ENCODE peak calls at places on chromosomes 13 and 19, in ten cellular contexts. One of them, this sample, is unnamed.

GRCh38 chr19:21505459-21506393 is at the start of gene ZNF429:
- DNase-seq in AG04450: peak; percentile 74
- DNase-seq in WTC11: peak; percentile 89
- DNase-seq in hippocampal formation: peak; percentile 93
- DNase-seq in ELR: peak; percentile 95
- DNase-seq in progenitor cell of endocrine pancreas: peak; percentile 83
- DNase-seq in foreskin fibroblast: peak; percentile 95
- DNase-seq in Daoy: peak; percentile 81
- DNase-seq in amniotic epithelial cell: peak; percentile 93
- DNase-seq in NCI-H1694: peak; percentile 86
- DNase-seq in this sample: peak; percentile 91

GRCh38 chr19:14218615-14219330 is 12.8 kb upstream of the ADGRL1 start:
- DNase-seq in AG04450: no peak
- DNase-seq in WTC11: no peak
- DNase-seq in hippocampal formation: no peak
- DNase-seq in ELR: no peak
- DNase-seq in progenitor cell of endocrine pancreas: no peak
- DNase-seq in foreskin fibroblast: peak; percentile 47
- DNase-seq in Daoy: no peak
- DNase-seq in amniotic epithelial cell: peak; percentile 40
- DNase-seq in NCI-H1694: no peak
- DNase-seq in this sample: no peak

GRCh38 chr13:45441633-45442032 is 23.1 kb upstream of the COG3 start:
- DNase-seq in AG04450: no peak
- DNase-seq in WTC11: no peak
- DNase-seq in hippocampal formation: no peak
- DNase-seq in ELR: peak; percentile 64
- DNase-seq in progenitor cell of endocrine pancreas: no peak
- DNase-seq in foreskin fibroblast: peak; percentile 60
- DNase-seq in Daoy: peak; percentile 13
- DNase-seq in amniotic epithelial cell: peak; percentile 16
- DNase-seq in NCI-H1694: no peak
- DNase-seq in this sample: no peak

GRCh38 chr13:30119476-30119875 is 187.9 kb downstream of the KATNAL1 start:
- DNase-seq in AG04450: no peak
- DNase-seq in WTC11: no peak
- DNase-seq in hippocampal formation: no peak
- DNase-seq in ELR: peak; percentile 83
- DNase-seq in progenitor cell of endocrine pancreas: no peak
- DNase-seq in foreskin fibroblast: peak; percentile 92
- DNase-seq in Daoy: peak; percentile 72
- DNase-seq in amniotic epithelial cell: peak; percentile 54
- DNase-seq in NCI-H1694: no peak
- DNase-seq in this sample: no peak

GRCh38 chr19:42052241-42052863 is 17.7 kb downstream of the GRIK5 start:
- DNase-seq in AG04450: no peak
- DNase-seq in WTC11: no peak
- DNase-seq in hippocampal formation: no peak
- DNase-seq in ELR: no peak
- DNase-seq in progenitor cell of endocrine pancreas: no peak
- DNase-seq in foreskin fibroblast: peak; percentile 20
- DNase-seq in Daoy: no peak
- DNase-seq in amniotic epithelial cell: no peak
- DNase-seq in NCI-H1694: peak; percentile 61
- DNase-seq in this sample: no peak

GRCh38 chr13:113112893-113113845 is 7.6 kb downstream of the F7 start:
- DNase-seq in AG04450: no peak
- DNase-seq in WTC11: no peak
- DNase-seq in hippocampal formation: no peak
- DNase-seq in ELR: no peak
- DNase-seq in progenitor cell of endocrine pancreas: peak; percentile 2
- DNase-seq in foreskin fibroblast: no peak
- DNase-seq in Daoy: no peak
- DNase-seq in amniotic epithelial cell: no peak
- DNase-seq in NCI-H1694: no peak
- DNase-seq in this sample: peak; percentile 53

GRCh38 chr13:27396252-27396846 is 28.1 kb upstream of the GTF3A start:
- DNase-seq in AG04450: no peak
- DNase-seq in WTC11: no peak
- DNase-seq in hippocampal formation: no peak
- DNase-seq in ELR: no peak
- DNase-seq in progenitor cell of endocrine pancreas: no peak
- DNase-seq in foreskin fibroblast: no peak
- DNase-seq in Daoy: no peak
- DNase-seq in amniotic epithelial cell: no peak
- DNase-seq in NCI-H1694: no peak
- DNase-seq in this sample: no peak

GRCh38 chr19:954672-955494 is 29.0 kb downstream of the ARID3A start:
- DNase-seq in AG04450: no peak
- DNase-seq in WTC11: no peak
- DNase-seq in hippocampal formation: no peak
- DNase-seq in ELR: no peak
- DNase-seq in progenitor cell of endocrine pancreas: no peak
- DNase-seq in foreskin fibroblast: no peak
- DNase-seq in Daoy: no peak
- DNase-seq in amniotic epithelial cell: peak; percentile 42
- DNase-seq in NCI-H1694: no peak
- DNase-seq in this sample: no peak

GRCh38 chr13:23752111-23753001 is 136.8 kb downstream of the MIPEP start:
- DNase-seq in AG04450: peak; percentile 45
- DNase-seq in WTC11: no peak
- DNase-seq in hippocampal formation: no peak
- DNase-seq in ELR: peak; percentile 61
- DNase-seq in progenitor cell of endocrine pancreas: no peak
- DNase-seq in foreskin fibroblast: peak; percentile 16
- DNase-seq in Daoy: no peak
- DNase-seq in amniotic epithelial cell: no peak
- DNase-seq in NCI-H1694: no peak
- DNase-seq in this sample: no peak

GRCh38 chr19:7902796-7903243 is 857 bp upstream of the MAP2K7 start:
- DNase-seq in AG04450: no peak
- DNase-seq in WTC11: no peak
- DNase-seq in hippocampal formation: no peak
- DNase-seq in ELR: no peak
- DNase-seq in progenitor cell of endocrine pancreas: no peak
- DNase-seq in foreskin fibroblast: peak; percentile 39
- DNase-seq in Daoy: no peak
- DNase-seq in amniotic epithelial cell: no peak
- DNase-seq in NCI-H1694: no peak
- DNase-seq in this sample: no peak

GRCh38 chr13:44540761-44541434 is 35.2 kb downstream of the TSC22D1 start:
- DNase-seq in AG04450: no peak
- DNase-seq in WTC11: no peak
- DNase-seq in hippocampal formation: no peak
- DNase-seq in ELR: no peak
- DNase-seq in progenitor cell of endocrine pancreas: no peak
- DNase-seq in foreskin fibroblast: no peak
- DNase-seq in Daoy: no peak
- DNase-seq in amniotic epithelial cell: no peak
- DNase-seq in NCI-H1694: no peak
- DNase-seq in this sample: no peak

GRCh38 chr19:55443824-55444719 is 972 bp upstream of the SHISA7 start:
- DNase-seq in AG04450: no peak
- DNase-seq in WTC11: no peak
- DNase-seq in hippocampal formation: no peak
- DNase-seq in ELR: no peak
- DNase-seq in progenitor cell of endocrine pancreas: no peak
- DNase-seq in foreskin fibroblast: no peak
- DNase-seq in Daoy: no peak
- DNase-seq in amniotic epithelial cell: no peak
- DNase-seq in NCI-H1694: no peak
- DNase-seq in this sample: no peak

GRCh38 chr19:33772858-33773180 is 23.9 kb upstream of the KCTD15 start:
- DNase-seq in AG04450: no peak
- DNase-seq in WTC11: no peak
- DNase-seq in hippocampal formation: no peak
- DNase-seq in ELR: no peak
- DNase-seq in progenitor cell of endocrine pancreas: no peak
- DNase-seq in foreskin fibroblast: no peak
- DNase-seq in Daoy: no peak
- DNase-seq in amniotic epithelial cell: no peak
- DNase-seq in NCI-H1694: no peak
- DNase-seq in this sample: no peak

GRCh38 chr13:105048685-105049084 is 1486.8 kb downstream of the EFNB2 start:
- DNase-seq in AG04450: no peak
- DNase-seq in WTC11: no peak
- DNase-seq in hippocampal formation: no peak
- DNase-seq in ELR: no peak
- DNase-seq in progenitor cell of endocrine pancreas: no peak
- DNase-seq in foreskin fibroblast: no peak
- DNase-seq in Daoy: no peak
- DNase-seq in amniotic epithelial cell: no peak
- DNase-seq in NCI-H1694: no peak
- DNase-seq in this sample: no peak

GRCh38 chr13:113936166-113936565 is 37.7 kb downstream of the C13orf46 start:
- DNase-seq in AG04450: no peak
- DNase-seq in WTC11: no peak
- DNase-seq in hippocampal formation: no peak
- DNase-seq in ELR: no peak
- DNase-seq in progenitor cell of endocrine pancreas: no peak
- DNase-seq in foreskin fibroblast: no peak
- DNase-seq in Daoy: no peak
- DNase-seq in amniotic epithelial cell: no peak
- DNase-seq in NCI-H1694: no peak
- DNase-seq in this sample: no peak

GRCh38 chr13:106529415-106530208 is 5.8 kb downstream of the EFNB2 start:
- DNase-seq in AG04450: no peak
- DNase-seq in WTC11: no peak
- DNase-seq in hippocampal formation: no peak
- DNase-seq in ELR: no peak
- DNase-seq in progenitor cell of endocrine pancreas: no peak
- DNase-seq in foreskin fibroblast: no peak
- DNase-seq in Daoy: no peak
- DNase-seq in amniotic epithelial cell: peak; percentile 19
- DNase-seq in NCI-H1694: no peak
- DNase-seq in this sample: no peak

GRCh38 chr13:98466634-98467236 is 110.2 kb downstream of the STK24 start:
- DNase-seq in AG04450: no peak
- DNase-seq in WTC11: peak; percentile 87
- DNase-seq in hippocampal formation: no peak
- DNase-seq in ELR: peak; percentile 85
- DNase-seq in progenitor cell of endocrine pancreas: peak; percentile 37
- DNase-seq in foreskin fibroblast: peak; percentile 69
- DNase-seq in Daoy: peak; percentile 47
- DNase-seq in amniotic epithelial cell: peak; percentile 50
- DNase-seq in NCI-H1694: peak; percentile 81
- DNase-seq in this sample: no peak

GRCh38 chr19:17023805-17024204 is 2.8 kb downstream of the CPAMD8 start:
- DNase-seq in AG04450: no peak
- DNase-seq in WTC11: no peak
- DNase-seq in hippocampal formation: no peak
- DNase-seq in ELR: no peak
- DNase-seq in progenitor cell of endocrine pancreas: no peak
- DNase-seq in foreskin fibroblast: no peak
- DNase-seq in Daoy: no peak
- DNase-seq in amniotic epithelial cell: no peak
- DNase-seq in NCI-H1694: no peak
- DNase-seq in this sample: no peak

GRCh38 chr13:52749446-52749845 is 9.8 kb upstream of the CNMD start:
- DNase-seq in AG04450: no peak
- DNase-seq in WTC11: no peak
- DNase-seq in hippocampal formation: no peak
- DNase-seq in ELR: no peak
- DNase-seq in progenitor cell of endocrine pancreas: no peak
- DNase-seq in foreskin fibroblast: peak; percentile 11
- DNase-seq in Daoy: no peak
- DNase-seq in amniotic epithelial cell: no peak
- DNase-seq in NCI-H1694: peak; percentile 68
- DNase-seq in this sample: no peak

This sample was measured in type B pancreatic cell.